ENCODE peak calls at places on chromosomes 1 and 21, in six cellular contexts. G is MM.1S, R is PC-3, Y is fibroblast of lung, J is ascending aorta, C is fibroblast of mammary gland. N is an unnamed sample.

GRCh38 chr1:18297896-18298648 is 182.7 kb upstream of the KLHDC7A start:
- DNase-seq in R (no peak), G (no peak), Y (no peak), C (no peak), J (no peak), N (no peak)

GRCh38 chr21:22961248-22961647 is 1963.0 kb downstream of the NCAM2 start:
- DNase-seq in Y (no peak), C (no peak), J (no peak), G (peak; percentile 93), R (no peak), N (no peak)

GRCh38 chr1:20472860-20473711 is 12.9 kb downstream of the CAMK2N1 start:
- DNase-seq in C (peak; percentile 67), R (no peak), J (no peak), Y (peak; percentile 67), G (no peak), N (no peak)

GRCh38 chr1:93200086-93200620 is 19.6 kb downstream of the CCDC18 start:
- DNase-seq in G (no peak), Y (no peak), R (no peak), J (no peak), C (peak; percentile 2), N (no peak)

GRCh38 chr21:25626752-25627151 is 12.3 kb upstream of the JAM2 start:
- DNase-seq in J (no peak), Y (no peak), R (peak; percentile 4), C (no peak), G (no peak), N (no peak)

GRCh38 chr1:18175530-18176377 is 68.2 kb downstream of the IGSF21 start:
- DNase-seq in Y (no peak), C (no peak), J (no peak), R (no peak), G (no peak), N (no peak)

GRCh38 chr1:29687601-29688244 is 451.4 kb downstream of the PTPRU start:
- DNase-seq in Y (no peak), J (no peak), G (no peak), C (no peak), R (no peak), N (no peak)

GRCh38 chr1:21594935-21595897 is 73.9 kb downstream of the RAP1GAP start:
- DNase-seq in Y (peak; percentile 47), R (peak; percentile 60), G (peak; percentile 32), C (peak; percentile 63), J (no peak), N (no peak)

GRCh38 chr1:29465755-29466154 is 229.4 kb downstream of the PTPRU start:
- DNase-seq in R (peak; percentile 46), Y (peak; percentile 27), G (peak; percentile 16), J (no peak), C (peak; percentile 27), N (no peak)

GRCh38 chr1:198298653-198299052 is 141.9 kb downstream of the NEK7 start:
- DNase-seq in R (no peak), J (no peak), G (no peak), C (no peak), Y (no peak), N (no peak)

GRCh38 chr21:44918581-44919033 is 2.1 kb downstream of the ITGB2 start:
- DNase-seq in C (no peak), G (no peak), R (no peak), J (no peak), Y (no peak), N (no peak)

GRCh38 chr1:27941671-27942540 is 7.1 kb downstream of the SMPDL3B start:
- DNase-seq in Y (no peak), J (no peak), R (no peak), C (no peak), G (no peak), N (no peak)

GRCh38 chr1:40976952-40977690 is 2.4 kb upstream of the CTPS1 start:
- DNase-seq in J (no peak), G (no peak), R (no peak), C (no peak), Y (peak; percentile 53), N (no peak)

GRCh38 chr1:23210351-23210785 is 6.9 kb downstream of the HTR1D start:
- DNase-seq in R (peak; percentile 52), C (no peak), G (no peak), Y (no peak), J (no peak), N (no peak)

GRCh38 chr1:159790237-159790917 is 9.6 kb downstream of the DUSP23 start:
- DNase-seq in J (no peak), Y (peak; percentile 27), G (peak; percentile 46), R (peak; percentile 65), C (peak; percentile 49), N (no peak)

GRCh38 chr1:51070011-51070410 is 32.0 kb upstream of the C1orf185 start:
- DNase-seq in G (no peak), J (no peak), Y (no peak), C (no peak), R (peak; percentile 42), N (no peak)

GRCh38 chr1:54976747-54977146 is 3.7 kb upstream of the TMEM61 start:
- DNase-seq in Y (no peak), J (no peak), G (no peak), R (no peak), C (no peak), N (no peak)

GRCh38 chr1:47894718-47895393 is 102.3 kb downstream of the TRABD2B start:
- DNase-seq in G (no peak), J (no peak), Y (no peak), R (peak; percentile 96), C (peak; percentile 45), N (no peak)

GRCh38 chr1:17688217-17688810 is 66.8 kb upstream of the ACTL8 start:
- DNase-seq in C (no peak), Y (no peak), R (no peak), G (no peak), J (no peak), N (no peak)

GRCh38 chr1:74753104-74753503 is 20.2 kb downstream of the TYW3 start:
- DNase-seq in R (no peak), Y (no peak), G (no peak), J (no peak), C (no peak), N (no peak)

GRCh38 chr1:181583598-181583997 is 100.3 kb downstream of the CACNA1E start:
- DNase-seq in G (no peak), J (no peak), R (no peak), C (no peak), Y (no peak), N (no peak)

GRCh38 chr21:32412998-32413504 is 545 bp downstream of the EVA1C start:
- DNase-seq in Y (peak; percentile 33), G (no peak), J (no peak), C (no peak), R (peak; percentile 65), N (no peak)

GRCh38 chr21:38646213-38646837 is 148.0 kb upstream of the ERG start:
- DNase-seq in C (peak; percentile 87), R (peak; percentile 72), Y (peak; percentile 17), J (no peak), G (no peak), N (no peak)

GRCh38 chr1:162157469-162157868 is 88.0 kb downstream of the NOS1AP start:
- DNase-seq in J (no peak), C (no peak), G (no peak), R (no peak), Y (no peak), N (no peak)

GRCh38 chr1:172753964-172754363 is 95.1 kb downstream of the FASLG start:
- DNase-seq in J (no peak), C (no peak), Y (no peak), G (no peak), R (no peak), N (no peak)

DNA sequence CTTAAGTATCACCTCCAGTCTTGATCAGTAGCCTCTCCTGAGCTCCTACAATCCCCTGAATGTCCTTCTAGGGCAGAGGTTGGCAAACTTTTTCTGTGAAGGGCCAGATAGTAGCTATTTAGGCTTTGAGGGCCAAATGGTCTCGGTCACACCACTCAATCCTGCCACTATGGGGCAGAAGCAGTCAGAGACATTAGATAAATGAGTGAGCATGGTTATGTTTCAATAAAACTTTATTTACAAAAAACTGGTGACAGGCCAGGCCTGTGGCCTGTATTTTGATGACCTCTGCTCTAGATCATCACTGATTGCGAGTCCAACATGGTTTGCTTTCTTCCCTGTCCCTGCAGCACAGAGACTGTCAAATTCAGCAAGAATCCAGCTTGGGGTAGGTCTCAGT is 36.3 kb downstream of the LRP8 start:
- DNase-seq in C (no peak), G (no peak), J (no peak), R (peak; percentile 13), Y (no peak), N (no peak)
- TF ChIP-seq CTCF in C (peak; percentile 20), G (no peak), J (no peak), R (peak; percentile 43), Y (no peak), N (no peak)

DNA sequence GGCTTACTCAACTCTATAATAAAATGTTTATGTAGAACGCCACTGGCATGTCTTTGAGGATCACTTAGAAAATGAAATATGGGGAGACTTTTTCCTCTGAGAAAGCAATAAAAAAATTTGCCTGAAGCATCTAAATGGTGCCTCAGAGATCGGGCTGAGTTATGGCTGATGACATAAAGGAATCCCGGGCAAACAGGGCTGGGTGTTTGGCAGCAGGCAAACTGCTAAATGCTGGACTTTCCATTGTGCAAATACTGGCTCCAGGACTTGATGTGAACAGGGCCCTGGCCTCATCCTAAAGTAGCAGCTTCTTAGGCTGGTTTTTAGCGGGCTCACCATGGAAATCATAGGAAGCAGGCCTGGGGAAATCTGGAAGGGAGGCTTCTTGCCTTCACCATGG is 44.5 kb upstream of the C1orf87 start:
- DNase-seq in G (no peak), C (peak; percentile 9), R (no peak), Y (no peak), J (no peak), N (no peak)
- TF ChIP-seq CTCF in G (no peak), C (no peak), R (no peak), Y (no peak), J (no peak), N (no peak)

GRCh38 chr1:240719953-240720700 is 108.2 kb upstream of the GREM2 start:
- DNase-seq in Y (no peak), J (no peak), G (no peak), R (no peak), C (peak; percentile 96), N (no peak)

GRCh38 chr1:240720891-240721450 is 109.0 kb upstream of the GREM2 start:
- DNase-seq in R (peak; percentile 21), C (peak; percentile 63), G (no peak), J (no peak), Y (no peak), N (no peak)

GRCh38 chr1:240722788-240723187 is 110.8 kb upstream of the GREM2 start:
- DNase-seq in Y (no peak), G (no peak), J (no peak), R (no peak), C (no peak), N (no peak)
- TF ChIP-seq CTCF in Y (no peak), G (no peak), J (no peak), R (no peak), C (no peak), N (no peak)

GRCh38 chr1:186799689-186800054 is 29.1 kb upstream of the PLA2G4A start:
- DNase-seq in G (peak; percentile 56), C (no peak), R (peak; percentile 6), Y (no peak), J (no peak), N (no peak)
- TF ChIP-seq CTCF in G (no peak), C (no peak), R (no peak), Y (no peak), J (no peak), N (no peak)

N was measured in esophagus squamous epithelium.